ENCODE peak calls at places on chromosomes 12 and 14, in five cellular contexts. Y is IMR-90, B is neuronal stem cell, L is mesenchymal stem cell, C is H1. T is an unnamed sample.

GRCh38 chr14:25111061-25111601 is 61.2 kb upstream of the STXBP6 start:
- DNase-seq in Y (peak), L (peak), B (no peak), C (no peak), T (peak)

GRCh38 chr12:28937196-28937595 is 211.9 kb upstream of the FAR2 start:
- DNase-seq in C (no peak), L (peak), Y (peak), B (no peak), T (no peak)

GRCh38 chr14:70919774-70920173 is 12.5 kb downstream of the PCNX1 start:
- DNase-seq in L (peak), B (no peak), Y (peak), C (no peak), T (no peak)

GRCh38 chr14:74469548-74470518 is 23.3 kb downstream of the NPC2 start:
- DNase-seq in Y (no peak), B (no peak), C (peak), L (no peak), T (no peak)

GRCh38 chr14:92144708-92145107 is 22.9 kb downstream of the CPSF2 start:
- DNase-seq in L (peak), Y (peak), C (no peak), B (no peak), T (no peak)

GRCh38 chr12:130119241-130119861 is 42.9 kb upstream of the FZD10 start:
- DNase-seq in Y (no peak), C (no peak), B (no peak), L (no peak), T (no peak)

GRCh38 chr14:38737657-38738056 is 365.4 kb downstream of the SEC23A start:
- DNase-seq in C (no peak), L (no peak), Y (no peak), B (no peak), T (no peak)

GRCh38 chr12:131826064-131826928 is 1.9 kb upstream of the MMP17 start:
- DNase-seq in B (no peak), Y (no peak), C (no peak), L (no peak), T (no peak)

GRCh38 chr12:78189656-78190055 is 359.0 kb downstream of the NAV3 start:
- DNase-seq in C (no peak), Y (peak), B (no peak), L (no peak), T (no peak)

GRCh38 chr12:501722-502447 is 42.1 kb downstream of the B4GALNT3 start:
- DNase-seq in B (no peak), Y (no peak), C (no peak), L (no peak), T (no peak)

GRCh38 chr12:3683670-3684069 is 69.2 kb downstream of the CRACR2A start:
- DNase-seq in L (peak), B (no peak), C (peak), Y (peak), T (no peak)

GRCh38 chr12:117980621-117981020 is 11.8 kb upstream of the KSR2 start:
- DNase-seq in L (no peak), C (no peak), B (no peak), Y (no peak), T (no peak)

GRCh38 chr12:46108721-46109120 is 118.3 kb upstream of the SCAF11 start:
- DNase-seq in Y (no peak), C (no peak), B (no peak), L (no peak), T (no peak)

GRCh38 chr12:127162307-127162706 is 1104.7 kb upstream of the TMEM132C start:
- DNase-seq in C (no peak), B (no peak), Y (no peak), L (peak), T (no peak)

GRCh38 chr14:76539130-76539529 is 163.2 kb downstream of the ESRRB start:
- DNase-seq in B (no peak), Y (no peak), L (no peak), C (no peak), T (no peak)

GRCh38 chr12:43462080-43462479 is 89.9 kb downstream of the ADAMTS20 start:
- DNase-seq in C (no peak), B (no peak), Y (no peak), L (no peak), T (no peak)

GRCh38 chr12:118271770-118272417 is 100.8 kb downstream of the TAOK3 start:
- DNase-seq in B (no peak), L (no peak), Y (no peak), C (no peak), T (peak)

GRCh38 chr12:90174198-90174510 is 465.5 kb upstream of the ATP2B1 start:
- DNase-seq in C (no peak), L (peak), Y (no peak), B (no peak), T (no peak)

GRCh38 chr14:96016761-96017160 is 22.4 kb upstream of the C14orf132 start:
- DNase-seq in Y (peak), B (no peak), C (no peak), L (peak), T (no peak)

GRCh38 chr12:58291106-58291505 is 349.7 kb downstream of the ATP23 start:
- DNase-seq in L (no peak), Y (no peak), B (no peak), C (no peak), T (no peak)

GRCh38 chr14:64438181-64438839 is 27.0 kb upstream of the AKAP5 start:
- DNase-seq in L (peak), B (no peak), C (no peak), Y (peak), T (peak)

GRCh38 chr14:76719664-76720063 is 41.6 kb upstream of the VASH1 start:
- DNase-seq in B (no peak), L (no peak), C (no peak), Y (no peak), T (no peak)

GRCh38 chr12:34402899-34403705 is 380.8 kb downstream of the ALG10 start:
- DNase-seq in Y (no peak), L (no peak), C (peak), B (no peak), T (no peak)

GRCh38 chr14:56131004-56131864 is 13.0 kb downstream of the PELI2 start:
- DNase-seq in L (no peak), C (no peak), B (no peak), Y (no peak), T (no peak)

GRCh38 chr12:48183091-48183875 is at the start of gene CCDC184:
- DNase-seq in B (peak), Y (peak), L (peak), C (peak), T (peak)

GRCh38 chr14:84129028-84129427 is 1400.9 kb upstream of the FLRT2 start:
- DNase-seq in L (no peak), B (peak), C (no peak), Y (no peak), T (no peak)

GRCh38 chr14:90567991-90568390 is 171.2 kb downstream of the CALM1 start:
- DNase-seq in B (no peak), L (no peak), C (no peak), Y (no peak), T (no peak)

GRCh38 chr12:8692573-8692972 is 5.2 kb upstream of the RIMKLB start:
- DNase-seq in Y (peak), L (peak), C (peak), B (peak), T (peak)

GRCh38 chr14:68879321-68879781 is 86.5 kb upstream of the ZFP36L1 start:
- DNase-seq in C (no peak), Y (no peak), B (no peak), L (no peak), T (no peak)

GRCh38 chr12:19530631-19531020 is 91.3 kb downstream of the AEBP2 start:
- DNase-seq in Y (peak), C (no peak), L (peak), B (no peak), T (no peak)

GRCh38 chr12:66584673-66585072 is 94.2 kb downstream of the GRIP1 start:
- DNase-seq in B (no peak), Y (no peak), L (no peak), C (no peak), T (no peak)

GRCh38 chr14:75542585-75543091 is 20.4 kb downstream of the BATF start:
- DNase-seq in C (no peak), Y (no peak), L (peak), B (no peak), T (peak)

GRCh38 chr12:26338574-26339572 is 143.5 kb downstream of the SSPN start:
- DNase-seq in C (no peak), Y (peak), L (peak), B (no peak), T (no peak)

GRCh38 chr12:51348116-51348515 is 1.6 kb upstream of the CELA1 start:
- DNase-seq in C (no peak), L (no peak), B (no peak), Y (no peak), T (peak)

GRCh38 chr12:44127966-44128365 is 292.1 kb downstream of the TMEM117 start:
- DNase-seq in B (peak), C (no peak), Y (no peak), L (no peak), T (no peak)

GRCh38 chr14:53109028-53109687 is 44.0 kb downstream of the DDHD1 start:
- DNase-seq in B (no peak), C (no peak), Y (no peak), L (peak), T (no peak)

GRCh38 chr12:51636986-51637385 is 46.0 kb downstream of the SCN8A start:
- DNase-seq in C (no peak), L (no peak), Y (no peak), B (no peak), T (no peak)

GRCh38 chr14:103199141-103199540 is 75.9 kb downstream of the TNFAIP2 start:
- DNase-seq in B (no peak), L (no peak), C (no peak), Y (peak), T (no peak)

GRCh38 chr12:79407671-79408622 is 282.8 kb downstream of the PAWR start:
- DNase-seq in L (peak), C (peak), Y (peak), B (peak), T (peak)

GRCh38 chr14:56119221-56119967 is 1.2 kb downstream of the PELI2 start:
- DNase-seq in B (peak), Y (peak), C (peak), L (peak), T (peak)

GRCh38 chr12:102465762-102466560 is 14.4 kb downstream of the IGF1 start:
- DNase-seq in L (no peak), C (no peak), B (no peak), Y (no peak), T (no peak)

GRCh38 chr12:102462803-102463499 is 17.4 kb downstream of the IGF1 start:
- DNase-seq in C (no peak), B (no peak), Y (peak), L (no peak), T (no peak)

GRCh38 chr12:102462386-102462785 is 18.0 kb downstream of the IGF1 start:
- DNase-seq in Y (no peak), B (no peak), C (no peak), L (no peak), T (no peak)

GRCh38 chr12:102461501-102461900 is 18.9 kb downstream of the IGF1 start:
- DNase-seq in C (no peak), Y (no peak), L (no peak), B (no peak), T (no peak)

DNA sequence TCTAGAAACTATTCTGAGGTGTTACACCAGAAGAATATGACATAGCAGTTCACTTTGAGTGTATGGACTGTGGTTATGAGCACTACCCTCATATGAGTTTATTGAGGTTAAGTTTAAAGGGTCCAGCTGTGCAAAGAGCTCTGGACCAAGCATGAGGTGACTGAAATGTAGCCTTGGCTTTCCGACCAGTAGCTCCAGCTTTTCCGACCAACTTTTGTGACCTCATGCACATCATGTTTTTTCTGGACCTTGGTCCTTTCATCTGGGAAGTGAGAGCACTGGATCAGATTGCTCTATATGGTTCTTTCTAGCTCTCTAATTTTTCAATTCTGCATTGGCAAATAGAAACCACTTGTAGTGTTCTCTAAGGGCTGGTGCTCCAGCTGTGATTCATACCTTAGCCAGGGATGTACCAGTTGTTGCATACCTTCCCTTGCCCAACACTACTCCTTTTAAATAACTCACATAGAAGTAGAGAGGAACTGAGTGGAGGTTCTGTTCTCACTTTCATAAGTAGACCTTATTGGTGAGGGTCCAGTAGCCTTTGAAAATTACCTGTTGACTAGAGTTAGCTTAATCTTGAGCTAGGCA is 16.6 kb downstream of the IGF1 start:
- DNase-seq in C (no peak), L (no peak), Y (no peak), B (no peak), T (no peak)
- H3K4me3 ChIP-seq in C (no peak), L (no peak), Y (no peak), B (no peak), T (no peak)

GRCh38 chr12:128968668-128969067 is 115.4 kb downstream of the GLT1D1 start:
- DNase-seq in C (no peak), Y (no peak), L (no peak), B (no peak), T (no peak)
- H3K14ac ChIP-seq in C (no peak), Y (no peak), L (no peak), B (no peak), T (no peak)

GRCh38 chr12:133037207-133038005 is at the start of gene ZNF84:
- DNase-seq in L (peak), B (peak), Y (peak), C (peak), T (peak)

GRCh38 chr12:133038310-133038709 is 1.0 kb downstream of the ZNF84 start:
- DNase-seq in C (no peak), L (no peak), Y (no peak), B (no peak), T (no peak)
- H3K4me3 ChIP-seq in C (peak), L (peak), Y (peak), B (peak), T (peak)

DNA sequence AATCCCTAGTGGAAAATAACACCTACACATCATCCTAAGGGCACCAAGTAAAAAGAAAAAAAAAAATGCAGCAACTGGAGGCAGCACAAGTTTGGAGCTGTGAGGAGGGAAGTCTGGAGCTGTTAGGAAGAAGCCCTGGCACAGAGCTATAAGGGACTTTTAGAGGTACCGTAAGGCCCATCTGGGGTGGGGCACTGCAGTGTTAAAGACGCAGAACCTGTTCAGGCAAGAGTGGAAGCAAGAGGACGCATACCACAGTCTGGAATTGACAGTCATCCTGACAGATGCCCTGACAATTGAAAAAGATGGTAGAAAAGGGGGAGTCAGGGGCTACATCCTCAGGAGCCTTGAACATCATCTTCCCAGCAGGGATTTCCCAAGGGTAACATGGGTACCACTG is 195.9 kb upstream of the PLEKHG7 start:
- DNase-seq in C (no peak), B (no peak), L (no peak), Y (no peak), T (no peak)
- H3K14ac ChIP-seq in C (no peak), B (no peak), L (peak), Y (no peak), T (peak)

DNA sequence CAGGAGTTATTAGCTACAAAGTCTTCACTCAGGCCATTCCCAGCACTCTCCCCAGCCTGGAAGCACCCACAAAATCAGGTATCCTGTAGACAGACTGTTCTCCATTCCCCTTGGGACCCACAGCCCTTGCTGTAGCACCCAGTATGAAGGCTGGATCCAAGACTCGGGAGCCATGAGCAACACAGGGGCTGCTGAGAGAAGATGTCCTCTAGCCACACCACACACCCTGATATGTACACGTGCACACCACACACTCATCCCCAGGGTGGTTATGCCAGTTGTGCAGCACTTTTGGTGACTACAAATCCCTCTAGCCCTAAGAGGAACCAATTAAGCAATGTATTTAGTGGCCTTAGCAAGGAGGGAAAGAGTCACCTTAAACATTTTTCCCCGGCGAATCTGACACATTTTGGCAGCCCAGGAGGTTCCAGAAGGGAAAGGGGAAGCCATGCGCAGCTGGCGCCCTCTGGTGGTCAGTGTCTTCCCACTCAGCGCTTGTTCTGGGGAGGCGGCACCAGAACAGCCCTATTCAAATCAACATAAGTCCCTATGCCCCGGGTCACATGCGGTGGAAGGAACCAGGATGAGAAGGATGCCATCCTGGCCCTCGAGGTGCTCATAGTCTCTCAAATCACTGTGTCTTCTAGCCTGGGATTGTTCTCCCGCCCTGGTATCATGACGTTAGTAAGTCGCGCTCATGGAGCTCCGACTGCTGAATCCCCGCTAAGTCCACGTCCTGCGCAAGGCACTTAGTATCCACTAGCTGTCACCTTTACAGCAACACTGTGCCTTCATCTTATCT is 96.9 kb downstream of the GCH1 start:
- DNase-seq in Y (peak), C (peak), B (peak), L (peak), T (peak)
- H3K4me3 ChIP-seq in Y (no peak), C (no peak), B (no peak), L (no peak), T (no peak)

GRCh38 chr12:2113080-2113479 is 60.3 kb downstream of the CACNA1C start:
- DNase-seq in Y (no peak), L (no peak), C (no peak), B (no peak), T (no peak)

GRCh38 chr12:2112401-2112800 is 59.6 kb downstream of the CACNA1C start:
- DNase-seq in L (no peak), B (no peak), C (no peak), Y (no peak), T (no peak)

GRCh38 chr12:2110127-2110526 is 57.3 kb downstream of the CACNA1C start:
- DNase-seq in Y (no peak), B (no peak), C (no peak), L (no peak), T (no peak)

GRCh38 chr12:2110841-2111566 is 58.2 kb downstream of the CACNA1C start:
- DNase-seq in B (no peak), Y (no peak), L (no peak), C (no peak), T (no peak)

GRCh38 chr12:2111816-2112215 is 59.0 kb downstream of the CACNA1C start:
- DNase-seq in L (no peak), B (no peak), Y (no peak), C (no peak), T (no peak)
- H3K14ac ChIP-seq in L (no peak), B (no peak), Y (no peak), C (no peak), T (no peak)

DNA sequence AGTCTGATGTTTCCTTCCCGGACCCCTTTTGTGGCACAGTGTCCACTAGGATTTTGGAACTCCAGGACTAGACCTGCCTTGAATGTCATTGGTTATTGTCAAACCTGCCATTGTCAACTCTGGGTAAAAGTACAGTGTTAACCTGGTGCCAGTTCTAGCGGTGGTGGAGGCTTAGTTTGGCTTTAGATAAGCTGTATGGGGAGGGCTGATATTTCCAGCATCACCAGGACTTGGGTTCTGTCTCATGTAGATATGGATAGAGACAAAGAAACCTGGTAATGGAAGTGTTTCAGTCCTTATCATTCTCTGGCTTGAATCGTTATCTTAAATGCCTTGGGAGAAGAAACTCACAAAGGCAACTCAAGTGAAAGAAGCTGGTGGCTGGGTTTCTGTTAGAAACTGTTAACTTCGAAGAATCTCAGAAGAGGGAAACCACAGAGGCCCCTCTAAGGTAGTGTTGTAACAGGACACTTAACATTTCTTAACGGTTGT is 10.6 kb downstream of the CHST11 start:
- DNase-seq in L (no peak), C (no peak), B (no peak), Y (no peak), T (no peak)
- H3K4me3 ChIP-seq in L (no peak), C (no peak), B (no peak), Y (no peak), T (no peak)

DNA sequence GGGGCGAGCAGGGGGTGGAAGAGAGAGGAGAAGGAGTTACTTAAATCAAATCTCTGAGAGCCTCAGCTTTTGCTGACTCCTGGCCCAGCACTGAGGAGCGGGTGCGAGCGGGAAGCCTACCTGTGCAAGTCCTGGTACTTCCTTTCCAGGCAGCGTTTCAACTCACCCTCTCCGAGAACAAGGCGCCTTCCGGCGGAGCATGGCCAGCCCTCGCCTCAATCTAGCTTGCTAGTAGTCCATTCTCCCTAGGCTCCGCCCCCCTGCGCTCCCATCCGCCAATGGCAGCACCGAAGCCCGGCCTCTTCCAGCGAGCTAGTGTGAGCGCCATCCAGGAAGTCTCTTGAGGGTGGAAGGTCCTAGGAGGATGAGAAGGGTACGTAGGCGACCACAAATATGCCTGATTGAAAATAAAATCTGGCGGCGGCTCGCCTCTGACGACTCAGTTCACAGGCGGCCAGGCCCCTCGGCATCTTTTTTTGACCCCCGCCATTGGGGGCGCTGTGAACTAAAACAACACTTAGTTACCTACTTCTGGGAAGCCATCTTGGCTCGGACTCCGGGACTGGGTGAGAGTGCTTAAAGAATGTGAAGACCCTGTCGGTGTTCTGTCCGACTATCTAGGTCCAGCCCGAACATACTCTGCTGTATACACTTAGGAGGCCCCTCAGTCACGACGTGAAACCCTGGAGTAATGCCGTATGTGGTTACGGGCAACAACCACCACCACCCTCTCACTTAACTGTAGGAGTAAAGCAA is at the start of gene CHD8:
- DNase-seq in L (peak), Y (peak), C (peak), B (peak), T (peak)
- H3K14ac ChIP-seq in L (peak), Y (peak), C (no peak), B (no peak), T (peak)